ENCODE peak calls at places on chromosome 19, in five cellular contexts. B is SK-N-SH, O is GM12891, C is K562, Z is H1. D is an unnamed sample.

GRCh38 chr19:17602872-17603552 is 47.6 kb downstream of the COLGALT1 start:
- DNase-seq in O (no peak), B (no peak), C (no peak), Z (no peak), D (no peak)

GRCh38 chr19:45878043-45878794 is 7.7 kb downstream of the IRF2BP1 start:
- DNase-seq in B (no peak), Z (no peak), O (no peak), C (no peak), D (no peak)

GRCh38 chr19:46616631-46617322 is 8.1 kb downstream of the PTGIR start:
- DNase-seq in Z (no peak), C (peak), O (no peak), B (peak), D (no peak)

GRCh38 chr19:58356236-58356970 is 3.1 kb upstream of the A1BG start:
- DNase-seq in O (no peak), B (no peak), C (no peak), Z (no peak), D (no peak)

GRCh38 chr19:7679017-7679720 is 1.5 kb upstream of the TRAPPC5 start:
- DNase-seq in Z (no peak), C (peak), B (peak), O (no peak), D (no peak)

GRCh38 chr19:18298601-18299000 is 17.2 kb upstream of the JUND start:
- DNase-seq in B (no peak), C (no peak), Z (no peak), O (no peak), D (no peak)

GRCh38 chr19:58203814-58204475 is 21.1 kb downstream of the ZNF274 start:
- DNase-seq in B (no peak), C (no peak), Z (no peak), O (no peak), D (no peak)

GRCh38 chr19:4851551-4852290 is 15.7 kb downstream of the PLIN3 start:
- DNase-seq in Z (peak), O (peak), C (peak), B (peak), D (peak)

GRCh38 chr19:16249826-16250434 is 52.2 kb downstream of the AP1M1 start:
- DNase-seq in C (no peak), Z (no peak), O (no peak), B (no peak), D (no peak)

GRCh38 chr19:42024622-42025111 is 30.6 kb upstream of the ATP1A3 start:
- DNase-seq in C (no peak), Z (no peak), O (no peak), B (no peak), D (no peak)

GRCh38 chr19:6891761-6892385 is 4.5 kb downstream of the ADGRE1 start:
- DNase-seq in Z (no peak), C (no peak), O (no peak), B (no peak), D (peak)

GRCh38 chr19:49554701-49555181 is 25.6 kb downstream of the NOSIP start:
- DNase-seq in B (no peak), C (no peak), O (no peak), Z (no peak), D (no peak)

GRCh38 chr19:4633140-4633967 is 6.0 kb upstream of the TNFAIP8L1 start:
- DNase-seq in O (no peak), C (peak), Z (no peak), B (peak), D (no peak)

GRCh38 chr19:51014242-51014641 is 5.3 kb downstream of the KLK10 start:
- DNase-seq in Z (no peak), B (no peak), C (no peak), O (no peak), D (no peak)
- TF ChIP-seq TAF1 in Z (no peak), B (no peak), C (no peak), O (no peak), D (no peak)

DNA sequence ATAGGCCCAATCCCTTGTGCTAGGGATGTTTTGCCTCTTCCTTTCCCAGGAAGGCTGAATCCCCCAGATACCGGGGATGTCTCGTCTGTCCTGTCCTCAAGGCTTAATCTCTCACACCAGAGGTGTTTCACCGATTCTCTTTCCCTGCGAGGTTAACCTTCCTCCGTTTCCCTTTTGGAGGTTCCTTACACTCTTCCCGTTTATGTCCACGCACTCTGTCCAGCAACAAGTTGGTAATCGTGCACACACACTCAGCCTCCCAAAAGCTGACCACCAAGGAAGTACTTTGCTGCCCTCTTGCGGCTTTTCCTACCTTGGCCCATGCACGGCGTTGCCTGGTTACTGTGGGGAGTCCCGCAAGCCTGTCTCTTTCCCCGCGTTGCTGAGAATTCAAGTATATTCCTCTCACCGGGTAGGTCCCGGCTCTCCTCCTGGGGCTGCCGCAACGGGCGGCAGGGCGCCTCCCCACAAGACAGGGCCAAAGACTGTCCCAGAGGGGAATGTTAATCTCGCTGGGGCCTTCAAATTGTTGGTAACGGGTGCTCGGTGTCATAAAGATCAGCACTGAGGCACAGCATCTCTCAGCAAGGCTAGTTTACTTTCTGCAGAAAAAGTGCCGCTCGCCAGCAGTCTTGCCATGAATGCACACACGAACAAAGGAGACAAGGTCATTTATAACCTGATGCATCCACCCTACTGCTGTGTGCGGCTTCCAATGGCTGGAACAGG is 36.7 kb upstream of the CD177 start:
- DNase-seq in Z (peak), B (peak), O (no peak), C (peak), D (no peak)
- TF ChIP-seq TAF1 in Z (no peak), B (no peak), O (no peak), C (no peak), D (no peak)

DNA sequence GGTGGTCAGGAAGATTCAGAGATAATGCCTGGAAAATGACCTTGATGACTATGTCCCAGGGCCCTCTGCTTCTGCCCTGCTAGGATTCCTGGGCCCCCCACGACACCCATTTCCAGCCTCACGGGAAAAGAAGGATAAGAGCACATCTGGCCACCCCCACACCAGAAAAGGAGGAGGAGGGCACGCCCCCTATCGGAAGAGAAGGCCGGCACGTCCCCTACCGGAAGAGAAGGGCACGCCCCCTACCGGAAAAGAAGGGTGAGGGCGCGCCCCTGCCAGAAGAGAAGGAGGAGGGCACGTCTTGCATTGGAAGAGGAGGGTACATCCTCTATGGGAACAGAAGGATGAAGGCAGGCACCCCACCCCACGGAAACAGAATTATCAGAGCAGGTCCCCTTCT is 84.3 kb downstream of the IER2 start:
- DNase-seq in Z (peak), O (peak), B (peak), C (peak), D (peak)
- TF ChIP-seq TAF1 in Z (no peak), O (no peak), B (no peak), C (no peak), D (no peak)

DNA sequence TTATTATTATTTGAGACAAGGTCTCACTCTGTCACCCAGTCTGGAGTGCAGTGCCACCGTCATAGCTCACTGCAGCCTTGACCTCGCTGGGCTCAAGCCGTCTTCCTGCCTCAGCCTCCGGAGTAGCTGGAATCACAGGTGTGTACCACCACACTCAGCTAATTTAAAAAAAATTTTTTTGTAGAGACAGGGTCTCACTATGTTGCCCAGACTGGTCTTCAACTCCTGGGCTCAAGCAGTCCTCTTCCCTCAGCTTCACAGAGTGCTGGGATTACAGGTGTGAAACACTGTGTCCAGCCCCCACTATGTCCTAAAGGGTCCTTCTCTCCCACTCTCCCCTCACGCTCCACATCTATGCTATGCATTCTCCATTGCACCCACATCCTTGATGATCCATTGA is 9.1 kb upstream of the TLE2 start:
- DNase-seq in Z (no peak), C (no peak), B (no peak), O (no peak), D (no peak)
- TF ChIP-seq TAF1 in Z (no peak), C (no peak), B (no peak), O (no peak), D (no peak)

DNA sequence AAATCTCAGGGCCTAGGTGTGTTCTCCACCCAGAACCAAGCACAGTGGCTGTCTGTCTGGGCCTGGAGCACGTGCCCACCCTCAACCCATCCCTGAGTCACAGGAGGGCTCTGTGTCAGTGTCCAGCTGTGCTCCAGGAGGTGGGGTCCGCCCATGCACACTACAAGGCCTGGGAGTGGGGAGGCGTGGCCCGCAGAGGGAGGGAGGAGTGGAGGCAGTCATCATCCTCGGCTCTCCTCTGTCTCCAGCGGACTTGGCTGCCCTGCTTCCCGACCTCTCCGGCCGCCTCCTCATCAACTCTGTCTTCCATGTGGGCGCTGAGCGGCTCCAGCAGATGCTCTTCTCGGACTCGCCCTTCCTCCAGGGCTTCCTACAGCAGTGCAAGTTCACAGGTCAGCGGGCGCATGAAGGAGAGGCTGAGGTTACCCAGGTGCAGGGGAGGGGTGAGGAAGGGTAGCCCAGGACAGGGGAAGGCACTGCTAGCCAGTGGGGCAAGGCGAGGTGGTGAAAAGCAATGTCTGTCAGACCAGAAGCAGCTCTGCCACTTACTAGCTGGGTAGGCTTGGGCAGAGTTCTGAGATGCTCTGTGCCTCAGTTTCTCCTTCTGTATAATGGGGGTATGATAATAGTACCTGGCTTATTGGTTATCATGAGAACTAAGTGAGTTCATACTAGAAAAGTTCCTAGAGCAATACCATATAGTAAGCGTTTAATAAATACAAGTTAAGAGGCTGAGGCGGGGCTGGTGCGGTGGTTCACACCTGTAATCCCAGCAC is 14.5 kb upstream of the SCN1B start:
- DNase-seq in Z (no peak), B (peak), C (no peak), O (no peak), D (no peak)
- TF ChIP-seq TAF1 in Z (no peak), B (no peak), C (no peak), O (no peak), D (no peak)

DNA sequence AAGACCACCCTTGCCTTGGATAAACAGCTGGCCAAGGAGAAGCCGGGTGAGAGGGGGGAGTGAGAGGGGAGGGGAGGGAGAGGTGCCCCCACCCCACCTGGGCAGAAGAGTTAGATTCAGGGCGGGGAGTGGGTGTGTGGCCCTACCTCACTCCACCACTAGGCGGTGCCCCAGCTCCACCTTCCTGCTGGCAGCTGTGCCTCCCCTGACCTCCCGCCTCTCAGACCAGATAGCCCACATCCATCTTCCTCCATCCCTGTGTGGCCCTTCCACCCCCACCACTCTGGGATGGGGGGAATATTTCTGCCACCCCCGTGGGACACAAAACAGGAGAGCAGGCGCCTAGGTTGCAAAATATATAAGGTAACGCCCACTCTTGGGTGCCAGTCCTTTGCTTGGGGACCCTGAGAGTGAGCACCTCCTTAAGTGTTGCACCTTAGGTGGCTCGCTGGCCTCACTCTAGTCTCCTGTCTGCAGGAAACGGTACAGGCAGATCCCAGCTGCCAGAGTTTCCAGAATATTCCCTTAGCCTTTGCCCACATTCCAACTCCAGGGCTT is 13.8 kb upstream of the EHD2 start:
- DNase-seq in O (peak), C (peak), B (peak), Z (no peak), D (peak)
- TF ChIP-seq TAF1 in O (no peak), C (no peak), B (no peak), Z (no peak), D (no peak)

DNA sequence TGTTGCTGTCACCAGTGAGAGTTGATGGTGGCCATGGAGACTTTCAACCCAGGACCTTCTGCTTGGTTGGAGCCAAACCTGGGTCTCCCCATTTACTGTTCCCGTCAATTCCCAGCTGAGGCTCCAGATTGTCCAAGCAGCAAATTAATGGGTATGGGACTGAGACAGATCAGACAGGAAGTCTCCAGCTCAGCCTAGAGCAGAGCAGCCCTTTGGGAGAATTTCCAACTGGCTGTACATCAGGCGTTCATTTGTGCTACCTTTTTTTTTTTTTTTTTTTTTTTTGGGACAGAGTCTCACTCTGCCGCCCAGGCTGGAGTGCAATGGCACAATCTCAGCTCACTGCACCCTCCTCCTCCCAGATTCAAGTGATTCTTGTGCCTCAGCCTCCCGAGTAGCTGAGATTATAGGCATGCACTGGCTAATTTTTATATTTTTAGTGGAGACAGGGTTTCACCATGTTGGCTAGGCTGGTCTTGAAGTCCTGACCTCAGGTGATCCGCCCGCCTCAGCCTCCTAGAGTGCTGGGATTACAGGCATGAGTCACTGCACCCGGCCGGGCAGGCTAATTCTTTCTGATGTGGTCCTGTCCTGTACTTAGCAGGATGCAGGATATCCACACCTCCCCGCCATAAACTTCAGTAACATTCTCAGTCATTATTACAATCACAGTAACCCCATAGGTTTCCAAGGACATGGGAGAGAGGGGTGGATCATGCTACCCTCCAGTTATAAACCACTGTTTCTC is 9.3 kb downstream of the MAP3K10 start:
- DNase-seq in C (no peak), Z (no peak), B (no peak), O (no peak), D (no peak)
- TF ChIP-seq TAF1 in C (no peak), Z (no peak), B (no peak), O (no peak), D (no peak)

GRCh38 chr19:19420570-19421301 is 15.3 kb downstream of the GATAD2A start:
- DNase-seq in B (no peak), Z (no peak), O (no peak), C (no peak), D (no peak)

GRCh38 chr19:19421326-19421725 is 15.9 kb downstream of the GATAD2A start:
- DNase-seq in B (no peak), C (peak), Z (no peak), O (no peak), D (no peak)

GRCh38 chr19:19418548-19419260 is 13.2 kb downstream of the GATAD2A start:
- DNase-seq in B (no peak), Z (no peak), O (no peak), C (peak), D (no peak)

GRCh38 chr19:19417618-19418270 is 12.3 kb downstream of the GATAD2A start:
- DNase-seq in Z (no peak), B (no peak), C (no peak), O (no peak), D (no peak)

DNA sequence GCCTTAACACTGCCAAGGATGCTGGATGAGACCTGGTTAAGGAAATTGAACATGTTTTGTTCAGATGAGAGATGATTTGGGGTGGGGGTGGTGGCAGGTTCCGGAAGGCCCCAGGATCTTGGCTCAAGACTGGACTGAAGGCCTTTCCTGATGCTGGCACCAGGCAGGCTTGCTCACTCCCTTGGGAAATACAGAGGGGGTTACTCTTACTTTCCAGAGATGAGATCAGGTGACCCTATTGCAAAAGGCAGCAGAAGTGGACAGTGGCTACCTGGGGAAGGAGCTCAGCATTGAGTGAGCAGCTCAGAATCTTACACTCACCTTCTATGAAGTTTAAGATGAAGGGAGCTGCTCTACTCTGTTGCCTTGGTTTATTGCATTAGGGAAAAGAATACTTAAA is 10.8 kb downstream of the GATAD2A start:
- DNase-seq in B (no peak), C (peak), Z (no peak), O (no peak), D (no peak)
- TF ChIP-seq TAF1 in B (no peak), C (no peak), Z (no peak), O (no peak), D (no peak)